ENCODE peak calls at places on chromosomes 16 and 17, in six cellular contexts. S, C, Q, F, I and W are unnamed samples.
A peak's percentile ranks its signal among the peaks of the same experiment; 100 is the strongest.

GRCh38 chr16:1149101-1149636 is 3.7 kb upstream of the CACNA1H start:
- DNase-seq in S (no peak), C (no peak), Q (no peak), F (no peak), I (no peak), W (no peak)

GRCh38 chr16:67034478-67034877 is 5.5 kb downstream of the CBFB start:
- DNase-seq in S (no peak), C (no peak), Q (no peak), F (no peak), I (no peak), W (no peak)

GRCh38 chr17:74862108-74862901 is 2.6 kb upstream of the GRIN2C start:
- DNase-seq in S (peak; percentile 91), C (no peak), Q (peak; percentile 93), F (peak; percentile 90), I (no peak), W (peak; percentile 78)

GRCh38 chr17:60086822-60087591 is 8.3 kb upstream of the HEATR6 start:
- DNase-seq in S (no peak), C (no peak), Q (no peak), F (no peak), I (no peak), W (no peak)

GRCh38 chr16:79589495-79590134 is 10.9 kb downstream of the MAF start:
- DNase-seq in S (peak; percentile 38), C (no peak), Q (no peak), F (no peak), I (no peak), W (no peak)

GRCh38 chr16:21156767-21157467 is 1.6 kb upstream of the LDAF1 start:
- DNase-seq in S (peak; percentile 46), C (no peak), Q (peak; percentile 37), F (no peak), I (peak; percentile 39), W (no peak)

GRCh38 chr16:17076121-17076757 is 394.5 kb downstream of the XYLT1 start:
- DNase-seq in S (no peak), C (no peak), Q (no peak), F (no peak), I (no peak), W (no peak)

GRCh38 chr17:40298726-40299125 is 10.3 kb upstream of the RARA start:
- DNase-seq in S (no peak), C (no peak), Q (no peak), F (no peak), I (no peak), W (no peak)

GRCh38 chr17:75272848-75273184 is 1.8 kb upstream of the MIF4GD start:
- DNase-seq in S (no peak), C (no peak), Q (no peak), F (no peak), I (no peak), W (no peak)

GRCh38 chr16:88442811-88443576 is 10.1 kb upstream of the ZFPM1 start:
- DNase-seq in S (peak; percentile 88), C (no peak), Q (peak; percentile 89), F (no peak), I (peak; percentile 80), W (peak; percentile 92)

GRCh38 chr17:33452797-33453196 is 159.7 kb upstream of the ASIC2 start:
- DNase-seq in S (no peak), C (no peak), Q (no peak), F (no peak), I (no peak), W (no peak)

GRCh38 chr16:55557186-55557585 is 9.3 kb upstream of the CAPNS2 start:
- DNase-seq in S (no peak), C (no peak), Q (no peak), F (no peak), I (no peak), W (no peak)

GRCh38 chr16:6165330-6165984 is 1067.9 kb upstream of the EEF2KMT start:
- DNase-seq in S (no peak), C (no peak), Q (no peak), F (no peak), I (no peak), W (no peak)

GRCh38 chr17:45172541-45173286 is 11.0 kb downstream of the HEXIM2 start:
- DNase-seq in S (peak; percentile 38), C (peak; percentile 98), Q (peak; percentile 16), F (peak; percentile 92), I (peak; percentile 90), W (peak; percentile 51)

GRCh38 chr16:2152695-2153506 is 2.7 kb upstream of the TRAF7 start:
- DNase-seq in S (no peak), C (peak; percentile 73), Q (no peak), F (no peak), I (peak; percentile 82), W (no peak)

GRCh38 chr16:10504404-10504885 is 76.0 kb downstream of the EMP2 start:
- DNase-seq in S (no peak), C (no peak), Q (no peak), F (no peak), I (peak; percentile 18), W (no peak)

GRCh38 chr16:55169780-55170179 is 154.2 kb upstream of the IRX6 start:
- DNase-seq in S (no peak), C (no peak), Q (no peak), F (no peak), I (no peak), W (no peak)

GRCh38 chr17:64126918-64127317 is 3.0 kb downstream of the ERN1 start:
- DNase-seq in S (no peak), C (no peak), Q (no peak), F (no peak), I (no peak), W (no peak)

GRCh38 chr16:73020409-73020884 is 27.5 kb downstream of the ZFHX3 start:
- DNase-seq in S (no peak), C (peak; percentile 81), Q (no peak), F (no peak), I (peak; percentile 97), W (no peak)

DNA sequence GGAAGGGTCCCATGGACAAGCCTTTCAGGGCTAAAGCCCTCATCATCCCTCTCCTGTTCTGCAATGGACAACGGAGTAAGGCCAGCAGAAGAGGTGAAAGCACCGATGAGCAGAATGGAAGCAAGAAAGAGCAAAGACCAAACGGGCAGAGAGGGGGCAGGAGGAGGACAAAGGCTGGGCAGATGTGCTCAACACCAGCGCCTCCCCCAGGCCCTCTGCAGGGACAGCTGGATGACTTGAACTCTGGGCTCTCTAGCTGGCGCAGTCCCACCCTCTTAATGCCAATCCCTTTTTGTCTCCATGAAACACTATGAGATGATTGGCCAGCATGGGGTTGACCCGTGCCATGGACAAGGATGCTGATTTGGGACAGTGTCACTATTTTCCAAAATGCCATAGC is 22.0 kb downstream of the ACLY start:
- DNase-seq in S (no peak), C (no peak), Q (no peak), F (no peak), I (no peak), W (no peak)
- TF ChIP-seq CTCF in S (no peak), C (no peak), Q (no peak), F (no peak), I (no peak), W (no peak)

GRCh38 chr16:69860233-69861231 is 90.6 kb upstream of the CLEC18A start:
- DNase-seq in S (no peak), C (no peak), Q (no peak), F (no peak), I (no peak), W (no peak)

GRCh38 chr16:69861276-69862030 is 89.7 kb upstream of the CLEC18A start:
- DNase-seq in S (no peak), C (no peak), Q (no peak), F (no peak), I (peak; percentile 68), W (no peak)

GRCh38 chr16:69855587-69855986 is 93.5 kb downstream of the WWP2 start:
- DNase-seq in S (no peak), C (no peak), Q (no peak), F (no peak), I (no peak), W (no peak)

GRCh38 chr16:69858196-69859104 is 92.7 kb upstream of the CLEC18A start:
- DNase-seq in S (no peak), C (no peak), Q (no peak), F (no peak), I (no peak), W (no peak)

GRCh38 chr16:69859105-69859969 is 91.8 kb upstream of the CLEC18A start:
- DNase-seq in S (peak; percentile 77), C (no peak), Q (peak; percentile 29), F (no peak), I (peak; percentile 82), W (no peak)
- TF ChIP-seq CTCF in S (no peak), C (peak; percentile 59), Q (peak; percentile 14), F (peak; percentile 69), I (no peak), W (no peak)

GRCh38 chr16:11673091-11674000 is 5.1 kb downstream of the SNN start:
- DNase-seq in S (no peak), C (no peak), Q (no peak), F (peak; percentile 90), I (no peak), W (no peak)

GRCh38 chr16:11675561-11676511 is 7.6 kb downstream of the SNN start:
- DNase-seq in S (no peak), C (no peak), Q (no peak), F (peak; percentile 84), I (peak; percentile 94), W (no peak)

GRCh38 chr16:11674818-11675560 is 6.7 kb downstream of the SNN start:
- DNase-seq in S (no peak), C (no peak), Q (no peak), F (peak; percentile 64), I (no peak), W (no peak)

GRCh38 chr16:11672206-11673090 is 4.2 kb downstream of the SNN start:
- DNase-seq in S (no peak), C (no peak), Q (no peak), F (peak; percentile 75), I (peak; percentile 36), W (no peak)

DNA sequence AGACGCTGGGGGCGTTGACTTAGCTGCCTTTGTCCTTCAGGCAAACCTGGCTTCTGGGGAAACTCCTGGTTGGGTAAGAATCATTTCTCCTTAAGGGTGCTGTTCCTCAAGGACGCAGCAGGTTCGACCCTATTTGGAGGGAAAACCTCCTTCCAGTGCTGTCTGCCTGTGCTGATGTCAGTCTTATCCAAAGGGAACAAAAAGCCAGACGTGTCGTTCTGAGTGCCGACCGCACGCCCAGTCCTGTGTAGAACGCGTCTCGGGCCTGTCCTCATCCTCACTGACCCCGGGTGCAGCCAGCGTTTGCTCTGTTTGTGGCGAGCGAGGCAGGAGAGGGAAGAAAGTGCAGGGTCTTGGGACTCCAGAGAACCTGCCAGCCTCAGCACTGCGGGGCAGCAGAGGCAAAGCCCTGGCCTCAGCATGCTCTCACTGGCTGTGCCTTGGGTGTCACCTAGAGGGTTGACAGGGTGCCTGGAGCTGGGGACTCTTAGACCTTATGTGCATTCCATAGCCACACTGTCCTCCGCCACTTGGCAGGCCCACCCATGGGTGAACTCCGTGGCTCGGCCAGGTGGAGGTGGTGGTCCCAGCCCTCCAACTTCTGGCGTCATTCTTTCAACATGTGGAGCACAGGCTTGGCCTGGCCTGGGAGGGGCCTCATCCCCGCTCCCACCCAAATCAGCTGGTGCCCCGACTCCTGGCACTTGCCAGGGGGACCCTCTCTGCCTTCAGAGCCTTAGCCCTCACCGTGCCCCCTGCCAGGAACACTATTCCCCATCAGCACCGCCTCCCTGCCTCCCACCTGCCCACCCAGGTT is 6.0 kb downstream of the SNN start:
- DNase-seq in S (no peak), C (no peak), Q (no peak), F (peak; percentile 91), I (no peak), W (no peak)
- TF ChIP-seq CTCF in S (no peak), C (no peak), Q (no peak), F (no peak), I (no peak), W (no peak)

DNA sequence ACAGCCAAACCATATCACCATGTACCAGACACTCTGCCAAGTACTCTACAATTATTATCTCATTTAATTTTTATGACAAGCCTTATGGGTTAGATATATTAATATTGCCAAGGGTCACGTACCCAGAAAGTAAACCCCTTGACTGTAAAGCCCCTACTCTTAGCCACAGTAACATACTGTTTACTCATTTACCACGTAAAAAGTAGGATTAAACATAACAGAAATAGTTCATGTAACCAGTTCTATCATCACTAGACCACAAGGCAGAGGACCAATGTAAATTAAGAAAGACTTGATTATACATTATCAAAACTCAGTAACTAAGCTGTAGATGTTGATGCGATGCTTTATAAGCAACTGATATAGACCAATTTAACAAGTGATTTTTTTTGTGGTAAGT is 101.5 kb upstream of the CNTNAP4 start:
- DNase-seq in S (no peak), C (no peak), Q (no peak), F (no peak), I (no peak), W (no peak)
- TF ChIP-seq CTCF in S (no peak), C (no peak), Q (no peak), F (no peak), I (no peak), W (no peak)